ENCODE peak calls at places on chromosomes 3 and 15, in seven cellular contexts. H, Q, L, O, V, P and E are unnamed samples.

GRCh38 chr3:100270218-100270588 is 9.4 kb downstream of the TBC1D23 start:
- DNase-seq in H (no peak), Q (no peak), L (no peak), O (no peak), V (no peak), P (no peak), E (no peak)

GRCh38 chr3:8581806-8582436 is 62.7 kb downstream of the SSUH2 start:
- DNase-seq in H (no peak), Q (no peak), L (peak; percentile 26), O (no peak), V (no peak), P (no peak), E (no peak)

GRCh38 chr3:131454501-131454900 is 48.3 kb downstream of the MRPL3 start:
- DNase-seq in H (no peak), Q (peak; percentile 30), L (peak; percentile 66), O (no peak), V (peak; percentile 7), P (no peak), E (no peak)

GRCh38 chr3:187025656-187026320 is 95.5 kb downstream of the ST6GAL1 start:
- DNase-seq in H (no peak), Q (no peak), L (no peak), O (no peak), V (no peak), P (peak; percentile 43), E (peak; percentile 46)

GRCh38 chr3:10955694-10956453 is 36.7 kb upstream of the SLC6A1 start:
- DNase-seq in H (no peak), Q (no peak), L (no peak), O (no peak), V (no peak), P (no peak), E (no peak)

GRCh38 chr3:170467007-170467406 is 48.3 kb downstream of the CLDN11 start:
- DNase-seq in H (no peak), Q (no peak), L (no peak), O (no peak), V (no peak), P (peak; percentile 46), E (no peak)

GRCh38 chr3:130609166-130609574 is 92.2 kb downstream of the COL6A6 start:
- DNase-seq in H (no peak), Q (no peak), L (no peak), O (no peak), V (no peak), P (no peak), E (no peak)

GRCh38 chr3:114411811-114412803 is 118.3 kb downstream of the TIGIT start:
- DNase-seq in H (no peak), Q (peak; percentile 64), L (peak; percentile 87), O (no peak), V (no peak), P (no peak), E (no peak)

GRCh38 chr15:62389887-62390792 is 225.1 kb upstream of the C2CD4B start:
- DNase-seq in H (peak; percentile 76), Q (peak; percentile 81), L (peak; percentile 77), O (peak; percentile 69), V (peak; percentile 82), P (peak; percentile 84), E (peak; percentile 85)

GRCh38 chr3:27176256-27176655 is 192.9 kb downstream of the NEK10 start:
- DNase-seq in H (no peak), Q (no peak), L (no peak), O (no peak), V (no peak), P (no peak), E (no peak)

GRCh38 chr15:41502787-41503668 is 9.4 kb downstream of the ITPKA start:
- DNase-seq in H (no peak), Q (no peak), L (no peak), O (peak; percentile 75), V (no peak), P (peak; percentile 75), E (peak; percentile 50)

GRCh38 chr15:35111861-35112260 is 26.8 kb upstream of the NANOGP8 start:
- DNase-seq in H (no peak), Q (no peak), L (no peak), O (no peak), V (peak; percentile 55), P (no peak), E (no peak)

GRCh38 chr3:56771376-56771775 is 30.4 kb downstream of the ARHGEF3 start:
- DNase-seq in H (no peak), Q (no peak), L (no peak), O (no peak), V (no peak), P (no peak), E (no peak)

GRCh38 chr3:30332196-30333021 is 274.0 kb upstream of the TGFBR2 start:
- DNase-seq in H (no peak), Q (no peak), L (no peak), O (no peak), V (no peak), P (no peak), E (no peak)

GRCh38 chr15:100722551-100723322 is 120.3 kb downstream of the ASB7 start:
- DNase-seq in H (no peak), Q (no peak), L (no peak), O (no peak), V (peak; percentile 67), P (no peak), E (no peak)

GRCh38 chr15:100726070-100726420 is 123.7 kb downstream of the ASB7 start:
- DNase-seq in H (no peak), Q (no peak), L (no peak), O (peak; percentile 5), V (no peak), P (peak; percentile 11), E (no peak)

GRCh38 chr15:100721758-100722550 is 119.6 kb downstream of the ASB7 start:
- DNase-seq in H (no peak), Q (peak; percentile 100), L (peak; percentile 100), O (peak; percentile 9), V (peak; percentile 99), P (peak; percentile 35), E (no peak)

GRCh38 chr15:100725121-100726069 is 123.0 kb downstream of the ASB7 start:
- DNase-seq in H (no peak), Q (peak; percentile 81), L (peak; percentile 93), O (peak; percentile 22), V (no peak), P (peak; percentile 33), E (no peak)

GRCh38 chr15:100723323-100723801 is 121.0 kb downstream of the ASB7 start:
- DNase-seq in H (no peak), Q (no peak), L (no peak), O (no peak), V (peak; percentile 74), P (no peak), E (no peak)
- H3K9ac ChIP-seq in H (no peak overlapping the region), Q (peak overlapping the region; percentile 88), L (no peak overlapping the region), O (no peak overlapping the region), V (no peak overlapping the region), P (no peak overlapping the region), E (no peak overlapping the region)

DNA sequence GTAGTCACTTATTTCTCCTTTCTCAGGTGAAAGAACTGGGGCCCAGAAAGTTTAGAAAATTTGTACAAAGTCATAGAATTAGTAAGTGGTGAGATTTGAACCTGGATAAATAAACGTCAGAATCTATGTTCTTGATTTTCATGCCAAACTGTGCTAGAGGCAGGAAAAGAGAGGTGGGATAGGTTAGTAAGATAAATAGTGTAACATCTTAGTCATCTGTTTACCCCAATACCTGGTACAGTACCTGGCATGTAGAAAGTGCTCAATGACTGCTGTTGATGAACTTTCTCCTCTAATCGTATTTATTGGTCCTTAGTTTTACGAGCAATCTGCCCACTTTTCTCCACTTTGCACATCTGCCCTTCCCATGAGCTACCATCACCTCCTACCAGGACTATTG is 124.9 kb downstream of the MITF start:
- DNase-seq in H (no peak), Q (no peak), L (no peak), O (no peak), V (no peak), P (no peak), E (no peak)
- H2AK5ac ChIP-seq in H (no peak overlapping the region), Q (peak overlapping the region; percentile 16), L (peak overlapping the region; percentile 97), O (no peak overlapping the region), V (no peak overlapping the region), P (no peak overlapping the region), E (no peak overlapping the region)

GRCh38 chr3:134426660-134427181 is 52.5 kb upstream of the AMOTL2 start:
- DNase-seq in H (no peak), Q (peak; percentile 95), L (peak; percentile 95), O (no peak), V (peak; percentile 54), P (no peak), E (no peak)
- H3K9ac ChIP-seq in H (no peak overlapping the region), Q (peak overlapping the region; percentile 74), L (peak overlapping the region; percentile 32), O (no peak overlapping the region), V (no peak overlapping the region), P (no peak overlapping the region), E (no peak overlapping the region)

GRCh38 chr3:54064486-54064885 is 57.9 kb upstream of the CACNA2D3 start:
- DNase-seq in H (no peak), Q (no peak), L (no peak), O (no peak), V (no peak), P (no peak), E (no peak)
- H2AK5ac ChIP-seq in H (no peak overlapping the region), Q (no peak overlapping the region), L (no peak overlapping the region), O (no peak overlapping the region), V (no peak overlapping the region), P (no peak overlapping the region), E (no peak overlapping the region)

GRCh38 chr3:61141697-61142096 is 109.6 kb downstream of the FHIT start:
- DNase-seq in H (peak; percentile 1), Q (no peak), L (no peak), O (peak; percentile 66), V (no peak), P (peak; percentile 47), E (peak; percentile 71)

GRCh38 chr3:61146010-61146569 is 105.2 kb downstream of the FHIT start:
- DNase-seq in H (no peak), Q (no peak), L (no peak), O (no peak), V (no peak), P (no peak), E (no peak)

GRCh38 chr3:61136191-61136590 is 115.1 kb downstream of the FHIT start:
- DNase-seq in H (no peak), Q (no peak), L (no peak), O (no peak), V (no peak), P (no peak), E (no peak)

GRCh38 chr3:61141184-61141583 is 110.1 kb downstream of the FHIT start:
- DNase-seq in H (peak; percentile 30), Q (no peak), L (no peak), O (peak; percentile 34), V (peak; percentile 60), P (no peak), E (peak; percentile 88)
- H3K9ac ChIP-seq in H (no peak overlapping the region), Q (no peak overlapping the region), L (no peak overlapping the region), O (no peak overlapping the region), V (no peak overlapping the region), P (no peak overlapping the region), E (no peak overlapping the region)